ENCODE peak calls at places on chromosomes 2 and 18, in nine cellular contexts. One of them, this sample, is unnamed. For H3K4me1, the result is how much of the 10 kb centered on the place peaks cover.

GRCh38 chr2:153100139-153100538 is 378.4 kb downstream of the RPRM start:
- DNase-seq in GM12878: no peak
- DNase-seq in A549: no peak
- DNase-seq in stomach: no peak
- DNase-seq in tibial nerve: no peak
- DNase-seq in heart left ventricle: no peak
- DNase-seq in esophagus squamous epithelium: no peak
- DNase-seq in right lobe of liver: no peak
- DNase-seq in breast epithelium: no peak
- DNase-seq in this sample: no peak

GRCh38 chr2:13193900-13194299 is 477.2 kb downstream of the TRIB2 start:
- DNase-seq in breast epithelium: no peak
- DNase-seq in tibial nerve: no peak
- DNase-seq in right lobe of liver: no peak
- DNase-seq in GM12878: peak
- DNase-seq in A549: no peak
- DNase-seq in esophagus squamous epithelium: no peak
- DNase-seq in heart left ventricle: no peak
- DNase-seq in stomach: no peak
- DNase-seq in this sample: no peak

GRCh38 chr2:151632993-151633592 is 101.2 kb downstream of the NEB start:
- DNase-seq in A549: no peak
- DNase-seq in breast epithelium: no peak
- DNase-seq in esophagus squamous epithelium: no peak
- DNase-seq in GM12878: no peak
- DNase-seq in heart left ventricle: no peak
- DNase-seq in tibial nerve: no peak
- DNase-seq in right lobe of liver: no peak
- DNase-seq in stomach: no peak
- DNase-seq in this sample: no peak

GRCh38 chr2:216222650-216223352 is 113.7 kb downstream of the XRCC5 start:
- DNase-seq in heart left ventricle: no peak
- DNase-seq in breast epithelium: no peak
- DNase-seq in tibial nerve: no peak
- DNase-seq in stomach: no peak
- DNase-seq in right lobe of liver: no peak
- DNase-seq in A549: no peak
- DNase-seq in esophagus squamous epithelium: no peak
- DNase-seq in GM12878: peak
- DNase-seq in this sample: no peak

GRCh38 chr18:21900594-21901352 is 160.2 kb downstream of the MIB1 start:
- DNase-seq in GM12878: no peak
- DNase-seq in esophagus squamous epithelium: no peak
- DNase-seq in stomach: no peak
- DNase-seq in right lobe of liver: no peak
- DNase-seq in A549: no peak
- DNase-seq in heart left ventricle: no peak
- DNase-seq in tibial nerve: no peak
- DNase-seq in breast epithelium: no peak
- DNase-seq in this sample: no peak

GRCh38 chr2:66024396-66024795 is 410.5 kb upstream of the MEIS1 start:
- DNase-seq in stomach: no peak
- DNase-seq in A549: no peak
- DNase-seq in breast epithelium: no peak
- DNase-seq in esophagus squamous epithelium: no peak
- DNase-seq in heart left ventricle: no peak
- DNase-seq in GM12878: no peak
- DNase-seq in tibial nerve: no peak
- DNase-seq in right lobe of liver: no peak
- DNase-seq in this sample: no peak

GRCh38 chr2:152613235-152613634 is 104.0 kb downstream of the PRPF40A start:
- DNase-seq in breast epithelium: no peak
- DNase-seq in right lobe of liver: no peak
- DNase-seq in tibial nerve: no peak
- DNase-seq in esophagus squamous epithelium: no peak
- DNase-seq in A549: no peak
- DNase-seq in GM12878: no peak
- DNase-seq in stomach: no peak
- DNase-seq in heart left ventricle: no peak
- DNase-seq in this sample: no peak

GRCh38 chr18:8777846-8778245 is 72.5 kb downstream of the MTCL1 start:
- DNase-seq in heart left ventricle: no peak
- DNase-seq in right lobe of liver: no peak
- DNase-seq in esophagus squamous epithelium: no peak
- DNase-seq in stomach: no peak
- DNase-seq in tibial nerve: no peak
- DNase-seq in breast epithelium: no peak
- DNase-seq in A549: no peak
- DNase-seq in GM12878: no peak
- DNase-seq in this sample: no peak

GRCh38 chr2:108587621-108588020 is 53.4 kb downstream of the LIMS1 start:
- DNase-seq in stomach: no peak
- DNase-seq in A549: no peak
- DNase-seq in right lobe of liver: no peak
- DNase-seq in breast epithelium: no peak
- DNase-seq in heart left ventricle: peak
- DNase-seq in GM12878: no peak
- DNase-seq in tibial nerve: no peak
- DNase-seq in esophagus squamous epithelium: no peak
- DNase-seq in this sample: no peak

GRCh38 chr2:175025946-175026345 is 20.8 kb upstream of the CHN1 start:
- DNase-seq in breast epithelium: no peak
- DNase-seq in stomach: no peak
- DNase-seq in GM12878: no peak
- DNase-seq in right lobe of liver: no peak
- DNase-seq in tibial nerve: no peak
- DNase-seq in heart left ventricle: no peak
- DNase-seq in esophagus squamous epithelium: no peak
- DNase-seq in A549: no peak
- DNase-seq in this sample: no peak

GRCh38 chr2:36561223-36561944 is 36.6 kb downstream of the FEZ2 start:
- DNase-seq in stomach: no peak
- DNase-seq in heart left ventricle: peak
- DNase-seq in right lobe of liver: no peak
- DNase-seq in tibial nerve: no peak
- DNase-seq in esophagus squamous epithelium: no peak
- DNase-seq in A549: peak
- DNase-seq in breast epithelium: no peak
- DNase-seq in GM12878: no peak
- DNase-seq in this sample: no peak

GRCh38 chr2:2904721-2905340 is 472.8 kb downstream of the EIPR1 start:
- DNase-seq in stomach: no peak
- DNase-seq in breast epithelium: no peak
- DNase-seq in GM12878: no peak
- DNase-seq in A549: no peak
- DNase-seq in right lobe of liver: no peak
- DNase-seq in heart left ventricle: no peak
- DNase-seq in esophagus squamous epithelium: no peak
- DNase-seq in tibial nerve: no peak
- DNase-seq in this sample: no peak

GRCh38 chr2:17815466-17816184 is 635 bp upstream of the MSGN1 start:
- DNase-seq in stomach: no peak
- DNase-seq in right lobe of liver: no peak
- DNase-seq in heart left ventricle: no peak
- DNase-seq in A549: no peak
- DNase-seq in esophagus squamous epithelium: no peak
- DNase-seq in breast epithelium: no peak
- DNase-seq in GM12878: no peak
- DNase-seq in tibial nerve: no peak
- DNase-seq in this sample: peak

GRCh38 chr18:395481-396250 is 104.8 kb downstream of the COLEC12 start:
- DNase-seq in esophagus squamous epithelium: no peak
- DNase-seq in A549: no peak
- DNase-seq in heart left ventricle: no peak
- DNase-seq in GM12878: no peak
- DNase-seq in right lobe of liver: no peak
- DNase-seq in breast epithelium: no peak
- DNase-seq in stomach: peak
- DNase-seq in tibial nerve: peak
- DNase-seq in this sample: peak

GRCh38 chr2:169673106-169673505 is 21.1 kb downstream of the CFAP210 start:
- DNase-seq in right lobe of liver: no peak
- DNase-seq in tibial nerve: no peak
- DNase-seq in esophagus squamous epithelium: no peak
- DNase-seq in A549: no peak
- DNase-seq in breast epithelium: no peak
- DNase-seq in GM12878: no peak
- DNase-seq in stomach: no peak
- DNase-seq in heart left ventricle: no peak
- DNase-seq in this sample: no peak

GRCh38 chr2:74497777-74498499 is 1.5 kb downstream of the LBX2 start:
- DNase-seq in A549: no peak
- DNase-seq in GM12878: no peak
- DNase-seq in breast epithelium: no peak
- DNase-seq in right lobe of liver: no peak
- DNase-seq in tibial nerve: no peak
- DNase-seq in esophagus squamous epithelium: no peak
- DNase-seq in stomach: peak
- DNase-seq in heart left ventricle: no peak
- DNase-seq in this sample: no peak
- TF ChIP-seq POLR2A in A549: no peak
- TF ChIP-seq POLR2A in GM12878: peak
- TF ChIP-seq POLR2A in breast epithelium: no peak
- TF ChIP-seq POLR2A in right lobe of liver: no peak
- TF ChIP-seq POLR2A in tibial nerve: no peak
- TF ChIP-seq POLR2A in esophagus squamous epithelium: no peak
- TF ChIP-seq POLR2A in stomach: no peak
- TF ChIP-seq POLR2A in heart left ventricle: no peak
- TF ChIP-seq POLR2A in this sample: no peak

GRCh38 chr2:64918220-64918886 is 70.8 kb upstream of the SLC1A4 start:
- DNase-seq in A549: no peak
- DNase-seq in stomach: no peak
- DNase-seq in heart left ventricle: no peak
- DNase-seq in breast epithelium: no peak
- DNase-seq in right lobe of liver: no peak
- DNase-seq in esophagus squamous epithelium: no peak
- DNase-seq in GM12878: no peak
- DNase-seq in tibial nerve: no peak
- DNase-seq in this sample: no peak
- H3K4me3 ChIP-seq in A549: peak
- H3K4me3 ChIP-seq in stomach: peak
- H3K4me3 ChIP-seq in heart left ventricle: peak
- H3K4me3 ChIP-seq in breast epithelium: peak
- H3K4me3 ChIP-seq in right lobe of liver: no peak
- H3K4me3 ChIP-seq in esophagus squamous epithelium: peak
- H3K4me3 ChIP-seq in GM12878: peak
- H3K4me3 ChIP-seq in tibial nerve: peak
- H3K4me3 ChIP-seq in this sample: peak

GRCh38 chr2:7013761-7014160 is 96.5 kb downstream of the RNF144A start:
- DNase-seq in heart left ventricle: no peak
- DNase-seq in GM12878: no peak
- DNase-seq in A549: no peak
- DNase-seq in tibial nerve: no peak
- DNase-seq in right lobe of liver: no peak
- DNase-seq in stomach: no peak
- DNase-seq in esophagus squamous epithelium: no peak
- DNase-seq in breast epithelium: no peak
- DNase-seq in this sample: no peak
- H3K4me1 ChIP-seq in heart left ventricle: half or more
- H3K4me1 ChIP-seq in GM12878: under half
- H3K4me1 ChIP-seq in A549: under half
- H3K4me1 ChIP-seq in tibial nerve: under half
- H3K4me1 ChIP-seq in right lobe of liver: under half
- H3K4me1 ChIP-seq in stomach: half or more
- H3K4me1 ChIP-seq in esophagus squamous epithelium: under half
- H3K4me1 ChIP-seq in breast epithelium: under half
- H3K4me1 ChIP-seq in this sample: under half

GRCh38 chr2:102940684-102941083 is 178.9 kb downstream of the TMEM182 start:
- DNase-seq in GM12878: no peak
- DNase-seq in A549: no peak
- DNase-seq in tibial nerve: no peak
- DNase-seq in breast epithelium: no peak
- DNase-seq in right lobe of liver: no peak
- DNase-seq in heart left ventricle: no peak
- DNase-seq in stomach: no peak
- DNase-seq in esophagus squamous epithelium: no peak
- DNase-seq in this sample: peak

GRCh38 chr2:102939207-102939606 is 177.4 kb downstream of the TMEM182 start:
- DNase-seq in breast epithelium: no peak
- DNase-seq in esophagus squamous epithelium: no peak
- DNase-seq in A549: no peak
- DNase-seq in right lobe of liver: no peak
- DNase-seq in stomach: no peak
- DNase-seq in heart left ventricle: no peak
- DNase-seq in tibial nerve: no peak
- DNase-seq in GM12878: no peak
- DNase-seq in this sample: no peak

GRCh38 chr2:102943251-102943650 is 181.4 kb downstream of the TMEM182 start:
- DNase-seq in breast epithelium: no peak
- DNase-seq in heart left ventricle: no peak
- DNase-seq in stomach: no peak
- DNase-seq in GM12878: no peak
- DNase-seq in tibial nerve: no peak
- DNase-seq in right lobe of liver: no peak
- DNase-seq in A549: no peak
- DNase-seq in esophagus squamous epithelium: no peak
- DNase-seq in this sample: no peak

GRCh38 chr2:102942098-102942497 is 180.3 kb downstream of the TMEM182 start:
- DNase-seq in A549: no peak
- DNase-seq in stomach: no peak
- DNase-seq in heart left ventricle: no peak
- DNase-seq in esophagus squamous epithelium: no peak
- DNase-seq in breast epithelium: no peak
- DNase-seq in tibial nerve: no peak
- DNase-seq in GM12878: no peak
- DNase-seq in right lobe of liver: no peak
- DNase-seq in this sample: no peak
- TF ChIP-seq POLR2A in A549: no peak
- TF ChIP-seq POLR2A in stomach: no peak
- TF ChIP-seq POLR2A in heart left ventricle: no peak
- TF ChIP-seq POLR2A in esophagus squamous epithelium: no peak
- TF ChIP-seq POLR2A in breast epithelium: no peak
- TF ChIP-seq POLR2A in tibial nerve: no peak
- TF ChIP-seq POLR2A in GM12878: no peak
- TF ChIP-seq POLR2A in right lobe of liver: no peak
- TF ChIP-seq POLR2A in this sample: no peak

GRCh38 chr2:64259301-64259700 is 115.1 kb upstream of the PELI1 start:
- DNase-seq in A549: no peak
- DNase-seq in breast epithelium: peak
- DNase-seq in GM12878: no peak
- DNase-seq in right lobe of liver: no peak
- DNase-seq in tibial nerve: no peak
- DNase-seq in stomach: no peak
- DNase-seq in esophagus squamous epithelium: no peak
- DNase-seq in heart left ventricle: peak
- DNase-seq in this sample: no peak
- H3K4me3 ChIP-seq in A549: no peak
- H3K4me3 ChIP-seq in breast epithelium: no peak
- H3K4me3 ChIP-seq in GM12878: no peak
- H3K4me3 ChIP-seq in right lobe of liver: no peak
- H3K4me3 ChIP-seq in tibial nerve: no peak
- H3K4me3 ChIP-seq in stomach: no peak
- H3K4me3 ChIP-seq in esophagus squamous epithelium: no peak
- H3K4me3 ChIP-seq in heart left ventricle: no peak
- H3K4me3 ChIP-seq in this sample: no peak

DNA sequence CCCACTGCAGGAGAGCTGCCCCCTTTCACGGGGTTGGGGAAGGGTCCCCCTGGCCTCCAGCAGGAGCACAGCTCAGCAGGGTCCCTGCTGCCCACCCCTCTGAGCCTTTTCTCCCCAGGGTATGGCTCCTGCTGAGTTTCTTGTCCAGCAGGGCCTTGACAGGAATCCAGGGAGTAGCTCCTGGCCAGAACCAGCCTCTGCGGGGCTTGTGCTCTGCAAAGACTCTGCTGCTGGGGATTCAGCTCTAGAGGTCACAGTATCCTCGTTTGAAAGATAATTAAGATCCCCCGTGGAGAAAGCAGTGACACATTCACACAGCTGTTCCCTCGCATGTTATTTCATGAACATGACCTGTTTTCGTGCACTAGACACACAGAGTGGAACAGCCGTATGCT is 21.2 kb downstream of the FOSL2 start:
- DNase-seq in tibial nerve: no peak
- DNase-seq in esophagus squamous epithelium: no peak
- DNase-seq in heart left ventricle: no peak
- DNase-seq in A549: no peak
- DNase-seq in GM12878: no peak
- DNase-seq in stomach: no peak
- DNase-seq in right lobe of liver: no peak
- DNase-seq in breast epithelium: no peak
- DNase-seq in this sample: no peak
- H3K4me1 ChIP-seq in tibial nerve: under half
- H3K4me1 ChIP-seq in esophagus squamous epithelium: under half
- H3K4me1 ChIP-seq in heart left ventricle: under half
- H3K4me1 ChIP-seq in A549: under half
- H3K4me1 ChIP-seq in GM12878: under half
- H3K4me1 ChIP-seq in stomach: half or more
- H3K4me1 ChIP-seq in right lobe of liver: under half
- H3K4me1 ChIP-seq in breast epithelium: under half
- H3K4me1 ChIP-seq in this sample: under half

This sample was measured in prostate gland.